ENCODE peak calls at places on chromosomes 12 and 14, in seven cellular contexts. D is HFFc6; X is transverse colon; P is stimulated activated CD8-positive, alpha-beta memory T cell treated with anti-CD3 and anti-CD28 coated beads, Interleukin-4, amount 100 ng/mL, for 1 hour; F is left ventricle myocardium superior; U is tibial artery; T is nephron progenitor cell. M is an unnamed sample.

GRCh38 chr12:57744194-57744776 is 554 bp upstream of the TSPAN31 start:
- DNase-seq in D (peak), X (peak), P (no peak), F (peak), U (peak), T (peak), M (no peak)

GRCh38 chr14:44963775-44964380 is 1.9 kb downstream of the TOGARAM1 start:
- DNase-seq in D (peak), X (no peak), P (no peak), F (no peak), U (no peak), T (no peak), M (no peak)

GRCh38 chr14:71208702-71209357 is 301.6 kb downstream of the PCNX1 start:
- DNase-seq in D (no peak), X (no peak), P (no peak), F (no peak), U (no peak), T (no peak), M (no peak)

GRCh38 chr12:92987846-92988621 is 58.9 kb upstream of the EEA1 start:
- DNase-seq in D (no peak), X (peak), P (no peak), F (peak), U (peak), T (no peak), M (no peak)

GRCh38 chr12:18646307-18646706 is 91.5 kb downstream of the PLCZ1 start:
- DNase-seq in D (no peak), X (no peak), P (no peak), F (no peak), U (no peak), T (no peak), M (no peak)

GRCh38 chr12:47838286-47838931 is 18.7 kb upstream of the HDAC7 start:
- DNase-seq in D (peak), X (no peak), P (no peak), F (no peak), U (peak), T (peak), M (no peak)

GRCh38 chr14:25090716-25091454 is 40.9 kb upstream of the STXBP6 start:
- DNase-seq in D (peak), X (peak), P (no peak), F (no peak), U (no peak), T (no peak), M (no peak)

GRCh38 chr14:75254381-75254821 is 24.2 kb upstream of the FOS start:
- DNase-seq in D (no peak), X (peak), P (no peak), F (peak), U (peak), T (no peak), M (no peak)

GRCh38 chr14:102508774-102509743 is 517 bp downstream of the ANKRD9 start:
- DNase-seq in D (no peak), X (peak), P (no peak), F (peak), U (peak), T (peak), M (no peak)

GRCh38 chr14:22829661-22830328 is at the start of gene MRPL52:
- DNase-seq in D (peak), X (peak), P (peak), F (peak), U (peak), T (peak), M (peak)

GRCh38 chr14:72243894-72244293 is 311.7 kb downstream of the RGS6 start:
- DNase-seq in D (no peak), X (no peak), P (no peak), F (no peak), U (no peak), T (no peak), M (no peak)

GRCh38 chr12:321606-322326 is 59.1 kb upstream of the SLC6A13 start:
- DNase-seq in D (no peak), X (no peak), P (no peak), F (no peak), U (no peak), T (no peak), M (no peak)

GRCh38 chr12:47832263-47832933 is 12.7 kb upstream of the HDAC7 start:
- DNase-seq in D (no peak), X (no peak), P (no peak), F (no peak), U (no peak), T (no peak), M (no peak)

GRCh38 chr12:42904683-42905418 is 315.3 kb upstream of the PRICKLE1 start:
- DNase-seq in D (no peak), X (no peak), P (no peak), F (no peak), U (no peak), T (no peak), M (no peak)

GRCh38 chr12:65492997-65493892 is 214.8 kb downstream of the MSRB3 start:
- DNase-seq in D (no peak), X (no peak), P (no peak), F (no peak), U (no peak), T (no peak), M (no peak)

GRCh38 chr14:90344285-90344684 is 12.5 kb upstream of the NRDE2 start:
- DNase-seq in D (no peak), X (no peak), P (no peak), F (no peak), U (no peak), T (no peak), M (no peak)

GRCh38 chr12:109763201-109763841 is 49.7 kb downstream of the FAM222A start:
- DNase-seq in D (peak), X (peak), P (no peak), F (peak), U (peak), T (no peak), M (no peak)

GRCh38 chr12:3342051-3342450 is 149.0 kb upstream of the PRMT8 start:
- DNase-seq in D (peak), X (no peak), P (no peak), F (peak), U (no peak), T (peak), M (no peak)

GRCh38 chr12:81365284-81365683 is 287.4 kb downstream of the ACSS3 start:
- DNase-seq in D (no peak), X (no peak), P (no peak), F (no peak), U (no peak), T (no peak), M (no peak)

GRCh38 chr14:77185093-77185465 is 3.5 kb downstream of the TMEM63C start:
- DNase-seq in D (no peak), X (no peak), P (no peak), F (no peak), U (no peak), T (no peak), M (no peak)

GRCh38 chr12:124828264-124829007 is 35.2 kb downstream of the SCARB1 start:
- DNase-seq in D (peak), X (peak), P (no peak), F (no peak), U (no peak), T (no peak), M (no peak)

GRCh38 chr14:24298892-24299254 is 707 bp downstream of the DHRS1 start:
- DNase-seq in D (peak), X (no peak), P (no peak), F (no peak), U (no peak), T (no peak), M (no peak)

GRCh38 chr14:77195766-77196165 is 14.2 kb downstream of the TMEM63C start:
- DNase-seq in D (no peak), X (no peak), P (no peak), F (no peak), U (no peak), T (no peak), M (no peak)

GRCh38 chr12:24062642-24063245 is 113.3 kb upstream of the SOX5 start:
- DNase-seq in D (no peak), X (no peak), P (no peak), F (no peak), U (no peak), T (no peak), M (no peak)

GRCh38 chr12:16972923-16973770 is 367.2 kb upstream of the LMO3 start:
- DNase-seq in D (no peak), X (no peak), P (no peak), F (no peak), U (no peak), T (no peak), M (no peak)

GRCh38 chr12:102905229-102905628 is 11.8 kb downstream of the PAH start:
- DNase-seq in D (no peak), X (no peak), P (no peak), F (no peak), U (no peak), T (no peak), M (no peak)

GRCh38 chr12:102806110-102806509 is 110.9 kb downstream of the PAH start:
- DNase-seq in D (no peak), X (no peak), P (no peak), F (no peak), U (no peak), T (no peak), M (no peak)

GRCh38 chr12:1777798-1778197 is 42.6 kb upstream of the LRTM2 start:
- DNase-seq in D (peak), X (no peak), P (no peak), F (no peak), U (no peak), T (no peak), M (no peak)

M was measured in NCI-H2081 treated with DMSO at 0.1 percent for 48 hours.